ENCODE peak calls at places on chromosomes 2 and 18, in ten cellular contexts. One of them, this sample, is unnamed.

GRCh38 chr2:121071058-121071504 is 213.9 kb downstream of the TFCP2L1 start:
- DNase-seq in right atrium auricular region: no peak
- DNase-seq in effector CD4-positive, alpha-beta T cell: no peak
- DNase-seq in Calu3: peak; percentile 87
- DNase-seq in activated naive CD4-positive, alpha-beta T cell treated with anti-CD3 and anti-CD28 coated beads for 36 hours: peak; percentile 70
- DNase-seq in upper lobe of right lung: peak; percentile 79
- DNase-seq in NCI-H748 treated with DMSO at 0.1 percent for 48 hours: peak; percentile 5
- DNase-seq in NCI-H2081: peak; percentile 48
- DNase-seq in T-cell: no peak
- DNase-seq in Caki2: peak; percentile 69
- DNase-seq in this sample: peak; percentile 71

GRCh38 chr2:58812766-58813344 is 571.7 kb upstream of the FANCL start:
- DNase-seq in right atrium auricular region: no peak
- DNase-seq in effector CD4-positive, alpha-beta T cell: no peak
- DNase-seq in Calu3: no peak
- DNase-seq in activated naive CD4-positive, alpha-beta T cell treated with anti-CD3 and anti-CD28 coated beads for 36 hours: no peak
- DNase-seq in upper lobe of right lung: no peak
- DNase-seq in NCI-H748 treated with DMSO at 0.1 percent for 48 hours: no peak
- DNase-seq in NCI-H2081: no peak
- DNase-seq in T-cell: no peak
- DNase-seq in Caki2: no peak
- DNase-seq in this sample: no peak

GRCh38 chr18:57853133-57853532 is 50.0 kb upstream of the ATP8B1 start:
- DNase-seq in right atrium auricular region: no peak
- DNase-seq in effector CD4-positive, alpha-beta T cell: no peak
- DNase-seq in Calu3: no peak
- DNase-seq in activated naive CD4-positive, alpha-beta T cell treated with anti-CD3 and anti-CD28 coated beads for 36 hours: no peak
- DNase-seq in upper lobe of right lung: no peak
- DNase-seq in NCI-H748 treated with DMSO at 0.1 percent for 48 hours: no peak
- DNase-seq in NCI-H2081: no peak
- DNase-seq in T-cell: no peak
- DNase-seq in Caki2: no peak
- DNase-seq in this sample: no peak

GRCh38 chr18:22705328-22705727 is 227.8 kb upstream of the RBBP8 start:
- DNase-seq in right atrium auricular region: no peak
- DNase-seq in effector CD4-positive, alpha-beta T cell: no peak
- DNase-seq in Calu3: no peak
- DNase-seq in activated naive CD4-positive, alpha-beta T cell treated with anti-CD3 and anti-CD28 coated beads for 36 hours: no peak
- DNase-seq in upper lobe of right lung: no peak
- DNase-seq in NCI-H748 treated with DMSO at 0.1 percent for 48 hours: no peak
- DNase-seq in NCI-H2081: no peak
- DNase-seq in T-cell: no peak
- DNase-seq in Caki2: no peak
- DNase-seq in this sample: no peak

GRCh38 chr2:134021830-134022524 is 231.9 kb upstream of the MGAT5 start:
- DNase-seq in right atrium auricular region: no peak
- DNase-seq in effector CD4-positive, alpha-beta T cell: no peak
- DNase-seq in Calu3: no peak
- DNase-seq in activated naive CD4-positive, alpha-beta T cell treated with anti-CD3 and anti-CD28 coated beads for 36 hours: no peak
- DNase-seq in upper lobe of right lung: no peak
- DNase-seq in NCI-H748 treated with DMSO at 0.1 percent for 48 hours: no peak
- DNase-seq in NCI-H2081: no peak
- DNase-seq in T-cell: no peak
- DNase-seq in Caki2: no peak
- DNase-seq in this sample: no peak

GRCh38 chr18:3688682-3689081 is 238.7 kb downstream of the TGIF1 start:
- DNase-seq in right atrium auricular region: no peak
- DNase-seq in effector CD4-positive, alpha-beta T cell: no peak
- DNase-seq in Calu3: peak; percentile 55
- DNase-seq in activated naive CD4-positive, alpha-beta T cell treated with anti-CD3 and anti-CD28 coated beads for 36 hours: no peak
- DNase-seq in upper lobe of right lung: no peak
- DNase-seq in NCI-H748 treated with DMSO at 0.1 percent for 48 hours: no peak
- DNase-seq in NCI-H2081: no peak
- DNase-seq in T-cell: no peak
- DNase-seq in Caki2: peak; percentile 99
- DNase-seq in this sample: peak; percentile 79

GRCh38 chr2:37973615-37974353 is 48.7 kb downstream of the RMDN2 start:
- DNase-seq in right atrium auricular region: no peak
- DNase-seq in effector CD4-positive, alpha-beta T cell: no peak
- DNase-seq in Calu3: no peak
- DNase-seq in activated naive CD4-positive, alpha-beta T cell treated with anti-CD3 and anti-CD28 coated beads for 36 hours: no peak
- DNase-seq in upper lobe of right lung: no peak
- DNase-seq in NCI-H748 treated with DMSO at 0.1 percent for 48 hours: no peak
- DNase-seq in NCI-H2081: no peak
- DNase-seq in T-cell: no peak
- DNase-seq in Caki2: no peak
- DNase-seq in this sample: no peak

GRCh38 chr2:126154256-126154655 is 501.7 kb upstream of the GYPC start:
- DNase-seq in right atrium auricular region: no peak
- DNase-seq in effector CD4-positive, alpha-beta T cell: no peak
- DNase-seq in Calu3: no peak
- DNase-seq in activated naive CD4-positive, alpha-beta T cell treated with anti-CD3 and anti-CD28 coated beads for 36 hours: no peak
- DNase-seq in upper lobe of right lung: no peak
- DNase-seq in NCI-H748 treated with DMSO at 0.1 percent for 48 hours: no peak
- DNase-seq in NCI-H2081: no peak
- DNase-seq in T-cell: no peak
- DNase-seq in Caki2: no peak
- DNase-seq in this sample: no peak

GRCh38 chr2:30108192-30108591 is 38.6 kb upstream of the YPEL5 start:
- DNase-seq in right atrium auricular region: no peak
- DNase-seq in effector CD4-positive, alpha-beta T cell: no peak
- DNase-seq in Calu3: no peak
- DNase-seq in activated naive CD4-positive, alpha-beta T cell treated with anti-CD3 and anti-CD28 coated beads for 36 hours: no peak
- DNase-seq in upper lobe of right lung: no peak
- DNase-seq in NCI-H748 treated with DMSO at 0.1 percent for 48 hours: no peak
- DNase-seq in NCI-H2081: no peak
- DNase-seq in T-cell: no peak
- DNase-seq in Caki2: no peak
- DNase-seq in this sample: no peak

GRCh38 chr2:38375711-38376345 is 1.2 kb downstream of the ATL2 start:
- DNase-seq in right atrium auricular region: no peak
- DNase-seq in effector CD4-positive, alpha-beta T cell: no peak
- DNase-seq in Calu3: peak; percentile 76
- DNase-seq in activated naive CD4-positive, alpha-beta T cell treated with anti-CD3 and anti-CD28 coated beads for 36 hours: peak; percentile 72
- DNase-seq in upper lobe of right lung: peak; percentile 82
- DNase-seq in NCI-H748 treated with DMSO at 0.1 percent for 48 hours: peak; percentile 36
- DNase-seq in NCI-H2081: no peak
- DNase-seq in T-cell: peak; percentile 33
- DNase-seq in Caki2: no peak
- DNase-seq in this sample: no peak

GRCh38 chr2:22626621-22627020 is 758.4 kb upstream of the KLHL29 start:
- DNase-seq in right atrium auricular region: no peak
- DNase-seq in effector CD4-positive, alpha-beta T cell: no peak
- DNase-seq in Calu3: peak; percentile 9
- DNase-seq in activated naive CD4-positive, alpha-beta T cell treated with anti-CD3 and anti-CD28 coated beads for 36 hours: peak; percentile 4
- DNase-seq in upper lobe of right lung: no peak
- DNase-seq in NCI-H748 treated with DMSO at 0.1 percent for 48 hours: no peak
- DNase-seq in NCI-H2081: no peak
- DNase-seq in T-cell: no peak
- DNase-seq in Caki2: no peak
- DNase-seq in this sample: no peak

GRCh38 chr18:9612215-9612830 is 2.0 kb downstream of the PPP4R1 start:
- DNase-seq in right atrium auricular region: no peak
- DNase-seq in effector CD4-positive, alpha-beta T cell: peak; percentile 4
- DNase-seq in Calu3: peak; percentile 56
- DNase-seq in activated naive CD4-positive, alpha-beta T cell treated with anti-CD3 and anti-CD28 coated beads for 36 hours: peak; percentile 46
- DNase-seq in upper lobe of right lung: no peak
- DNase-seq in NCI-H748 treated with DMSO at 0.1 percent for 48 hours: peak; percentile 65
- DNase-seq in NCI-H2081: peak; percentile 56
- DNase-seq in T-cell: no peak
- DNase-seq in Caki2: peak; percentile 60
- DNase-seq in this sample: peak; percentile 53

GRCh38 chr18:76670564-76671288 is 151.6 kb upstream of the ZNF236 start:
- DNase-seq in right atrium auricular region: peak; percentile 64
- DNase-seq in effector CD4-positive, alpha-beta T cell: no peak
- DNase-seq in Calu3: no peak
- DNase-seq in activated naive CD4-positive, alpha-beta T cell treated with anti-CD3 and anti-CD28 coated beads for 36 hours: no peak
- DNase-seq in upper lobe of right lung: no peak
- DNase-seq in NCI-H748 treated with DMSO at 0.1 percent for 48 hours: no peak
- DNase-seq in NCI-H2081: no peak
- DNase-seq in T-cell: no peak
- DNase-seq in Caki2: no peak
- DNase-seq in this sample: no peak

GRCh38 chr2:61639721-61640120 is 101.6 kb upstream of the XPO1 start:
- DNase-seq in right atrium auricular region: no peak
- DNase-seq in effector CD4-positive, alpha-beta T cell: no peak
- DNase-seq in Calu3: no peak
- DNase-seq in activated naive CD4-positive, alpha-beta T cell treated with anti-CD3 and anti-CD28 coated beads for 36 hours: no peak
- DNase-seq in upper lobe of right lung: no peak
- DNase-seq in NCI-H748 treated with DMSO at 0.1 percent for 48 hours: no peak
- DNase-seq in NCI-H2081: no peak
- DNase-seq in T-cell: no peak
- DNase-seq in Caki2: no peak
- DNase-seq in this sample: no peak

GRCh38 chr18:21293479-21293878 is 51.4 kb downstream of the GREB1L start:
- DNase-seq in right atrium auricular region: no peak
- DNase-seq in effector CD4-positive, alpha-beta T cell: no peak
- DNase-seq in Calu3: no peak
- DNase-seq in activated naive CD4-positive, alpha-beta T cell treated with anti-CD3 and anti-CD28 coated beads for 36 hours: no peak
- DNase-seq in upper lobe of right lung: no peak
- DNase-seq in NCI-H748 treated with DMSO at 0.1 percent for 48 hours: no peak
- DNase-seq in NCI-H2081: no peak
- DNase-seq in T-cell: no peak
- DNase-seq in Caki2: no peak
- DNase-seq in this sample: no peak

GRCh38 chr2:100230754-100231153 is 88.4 kb upstream of the AFF3 start:
- DNase-seq in right atrium auricular region: no peak
- DNase-seq in effector CD4-positive, alpha-beta T cell: no peak
- DNase-seq in Calu3: no peak
- DNase-seq in activated naive CD4-positive, alpha-beta T cell treated with anti-CD3 and anti-CD28 coated beads for 36 hours: no peak
- DNase-seq in upper lobe of right lung: no peak
- DNase-seq in NCI-H748 treated with DMSO at 0.1 percent for 48 hours: no peak
- DNase-seq in NCI-H2081: peak; percentile 84
- DNase-seq in T-cell: no peak
- DNase-seq in Caki2: no peak
- DNase-seq in this sample: no peak

GRCh38 chr2:236922061-236922460 is 163.6 kb upstream of the COPS8 start:
- DNase-seq in right atrium auricular region: no peak
- DNase-seq in effector CD4-positive, alpha-beta T cell: no peak
- DNase-seq in Calu3: no peak
- DNase-seq in activated naive CD4-positive, alpha-beta T cell treated with anti-CD3 and anti-CD28 coated beads for 36 hours: no peak
- DNase-seq in upper lobe of right lung: no peak
- DNase-seq in NCI-H748 treated with DMSO at 0.1 percent for 48 hours: no peak
- DNase-seq in NCI-H2081: no peak
- DNase-seq in T-cell: no peak
- DNase-seq in Caki2: no peak
- DNase-seq in this sample: no peak

GRCh38 chr2:131520526-131520925 is 7.2 kb upstream of the CCDC74A start:
- DNase-seq in right atrium auricular region: no peak
- DNase-seq in effector CD4-positive, alpha-beta T cell: no peak
- DNase-seq in Calu3: no peak
- DNase-seq in activated naive CD4-positive, alpha-beta T cell treated with anti-CD3 and anti-CD28 coated beads for 36 hours: no peak
- DNase-seq in upper lobe of right lung: peak; percentile 57
- DNase-seq in NCI-H748 treated with DMSO at 0.1 percent for 48 hours: no peak
- DNase-seq in NCI-H2081: no peak
- DNase-seq in T-cell: no peak
- DNase-seq in Caki2: no peak
- DNase-seq in this sample: no peak

GRCh38 chr2:197559656-197560055 is 43.8 kb downstream of the MOB4 start:
- DNase-seq in right atrium auricular region: no peak
- DNase-seq in effector CD4-positive, alpha-beta T cell: no peak
- DNase-seq in Calu3: no peak
- DNase-seq in activated naive CD4-positive, alpha-beta T cell treated with anti-CD3 and anti-CD28 coated beads for 36 hours: no peak
- DNase-seq in upper lobe of right lung: no peak
- DNase-seq in NCI-H748 treated with DMSO at 0.1 percent for 48 hours: no peak
- DNase-seq in NCI-H2081: no peak
- DNase-seq in T-cell: no peak
- DNase-seq in Caki2: no peak
- DNase-seq in this sample: no peak

GRCh38 chr2:212735648-212736047 is 197.0 kb upstream of the ERBB4 start:
- DNase-seq in right atrium auricular region: no peak
- DNase-seq in effector CD4-positive, alpha-beta T cell: no peak
- DNase-seq in Calu3: no peak
- DNase-seq in activated naive CD4-positive, alpha-beta T cell treated with anti-CD3 and anti-CD28 coated beads for 36 hours: no peak
- DNase-seq in upper lobe of right lung: no peak
- DNase-seq in NCI-H748 treated with DMSO at 0.1 percent for 48 hours: no peak
- DNase-seq in NCI-H2081: no peak
- DNase-seq in T-cell: no peak
- DNase-seq in Caki2: no peak
- DNase-seq in this sample: no peak

GRCh38 chr18:55477537-55478300 is 110.3 kb downstream of the TCF4 start:
- DNase-seq in right atrium auricular region: peak; percentile 72
- DNase-seq in effector CD4-positive, alpha-beta T cell: no peak
- DNase-seq in Calu3: peak; percentile 10
- DNase-seq in activated naive CD4-positive, alpha-beta T cell treated with anti-CD3 and anti-CD28 coated beads for 36 hours: peak; percentile 16
- DNase-seq in upper lobe of right lung: no peak
- DNase-seq in NCI-H748 treated with DMSO at 0.1 percent for 48 hours: no peak
- DNase-seq in NCI-H2081: no peak
- DNase-seq in T-cell: no peak
- DNase-seq in Caki2: no peak
- DNase-seq in this sample: no peak

GRCh38 chr2:36502081-36502480 is 95.9 kb downstream of the FEZ2 start:
- DNase-seq in right atrium auricular region: no peak
- DNase-seq in effector CD4-positive, alpha-beta T cell: no peak
- DNase-seq in Calu3: no peak
- DNase-seq in activated naive CD4-positive, alpha-beta T cell treated with anti-CD3 and anti-CD28 coated beads for 36 hours: no peak
- DNase-seq in upper lobe of right lung: no peak
- DNase-seq in NCI-H748 treated with DMSO at 0.1 percent for 48 hours: no peak
- DNase-seq in NCI-H2081: no peak
- DNase-seq in T-cell: no peak
- DNase-seq in Caki2: no peak
- DNase-seq in this sample: peak; percentile 83

GRCh38 chr2:239970004-239970623 is 55.0 kb downstream of the NDUFA10 start:
- DNase-seq in right atrium auricular region: no peak
- DNase-seq in effector CD4-positive, alpha-beta T cell: no peak
- DNase-seq in Calu3: no peak
- DNase-seq in activated naive CD4-positive, alpha-beta T cell treated with anti-CD3 and anti-CD28 coated beads for 36 hours: no peak
- DNase-seq in upper lobe of right lung: no peak
- DNase-seq in NCI-H748 treated with DMSO at 0.1 percent for 48 hours: no peak
- DNase-seq in NCI-H2081: no peak
- DNase-seq in T-cell: no peak
- DNase-seq in Caki2: no peak
- DNase-seq in this sample: no peak

GRCh38 chr2:191382801-191383200 is 137.6 kb downstream of the MYO1B start:
- DNase-seq in right atrium auricular region: no peak
- DNase-seq in effector CD4-positive, alpha-beta T cell: no peak
- DNase-seq in Calu3: peak; percentile 72
- DNase-seq in activated naive CD4-positive, alpha-beta T cell treated with anti-CD3 and anti-CD28 coated beads for 36 hours: no peak
- DNase-seq in upper lobe of right lung: no peak
- DNase-seq in NCI-H748 treated with DMSO at 0.1 percent for 48 hours: peak; percentile 15
- DNase-seq in NCI-H2081: peak; percentile 4
- DNase-seq in T-cell: no peak
- DNase-seq in Caki2: no peak
- DNase-seq in this sample: peak; percentile 47

GRCh38 chr2:52874706-52875105 is 892.9 kb upstream of the CHAC2 start:
- DNase-seq in right atrium auricular region: no peak
- DNase-seq in effector CD4-positive, alpha-beta T cell: no peak
- DNase-seq in Calu3: no peak
- DNase-seq in activated naive CD4-positive, alpha-beta T cell treated with anti-CD3 and anti-CD28 coated beads for 36 hours: no peak
- DNase-seq in upper lobe of right lung: no peak
- DNase-seq in NCI-H748 treated with DMSO at 0.1 percent for 48 hours: no peak
- DNase-seq in NCI-H2081: no peak
- DNase-seq in T-cell: no peak
- DNase-seq in Caki2: no peak
- DNase-seq in this sample: no peak

GRCh38 chr2:68403199-68403644 is 38.1 kb downstream of the PLEK start:
- DNase-seq in right atrium auricular region: no peak
- DNase-seq in effector CD4-positive, alpha-beta T cell: no peak
- DNase-seq in Calu3: no peak
- DNase-seq in activated naive CD4-positive, alpha-beta T cell treated with anti-CD3 and anti-CD28 coated beads for 36 hours: no peak
- DNase-seq in upper lobe of right lung: no peak
- DNase-seq in NCI-H748 treated with DMSO at 0.1 percent for 48 hours: no peak
- DNase-seq in NCI-H2081: no peak
- DNase-seq in T-cell: no peak
- DNase-seq in Caki2: no peak
- DNase-seq in this sample: no peak

GRCh38 chr2:216888907-216889622 is 29.2 kb upstream of the TNP1 start:
- DNase-seq in right atrium auricular region: no peak
- DNase-seq in effector CD4-positive, alpha-beta T cell: no peak
- DNase-seq in Calu3: no peak
- DNase-seq in activated naive CD4-positive, alpha-beta T cell treated with anti-CD3 and anti-CD28 coated beads for 36 hours: no peak
- DNase-seq in upper lobe of right lung: no peak
- DNase-seq in NCI-H748 treated with DMSO at 0.1 percent for 48 hours: no peak
- DNase-seq in NCI-H2081: no peak
- DNase-seq in T-cell: no peak
- DNase-seq in Caki2: no peak
- DNase-seq in this sample: no peak

GRCh38 chr2:203462308-203462707 is 72.8 kb downstream of the RAPH1 start:
- DNase-seq in right atrium auricular region: no peak
- DNase-seq in effector CD4-positive, alpha-beta T cell: no peak
- DNase-seq in Calu3: no peak
- DNase-seq in activated naive CD4-positive, alpha-beta T cell treated with anti-CD3 and anti-CD28 coated beads for 36 hours: no peak
- DNase-seq in upper lobe of right lung: no peak
- DNase-seq in NCI-H748 treated with DMSO at 0.1 percent for 48 hours: no peak
- DNase-seq in NCI-H2081: no peak
- DNase-seq in T-cell: no peak
- DNase-seq in Caki2: no peak
- DNase-seq in this sample: no peak